ENCODE peak calls at places on chromosome 20, in five cellular contexts. N is left ventricle myocardium inferior, F is neural progenitor cell, C is BJ, W is cardiac muscle cell. G is an unnamed sample. For H3K36me3, the result is how much of the 10 kb centered on the place peaks cover.

GRCh38 chr20:46823271-46823747 is 71.3 kb upstream of the EYA2 start:
- DNase-seq in W (no peak), C (no peak), N (no peak), F (no peak), G (no peak)

GRCh38 chr20:9551808-9552550 is 37.6 kb downstream of the LAMP5 start:
- DNase-seq in W (peak), N (no peak), F (no peak), C (no peak), G (peak)

GRCh38 chr20:19462491-19462890 is 250.0 kb downstream of the SLC24A3 start:
- DNase-seq in W (no peak), N (no peak), C (no peak), F (no peak), G (no peak)

GRCh38 chr20:63133481-63134091 is 82.3 kb downstream of the YTHDF1 start:
- DNase-seq in W (no peak), C (no peak), F (no peak), N (no peak), G (no peak)

GRCh38 chr20:13013411-13013810 is 4.6 kb downstream of the SPTLC3 start:
- DNase-seq in F (no peak), N (no peak), W (no peak), C (no peak), G (no peak)

GRCh38 chr20:35954907-35955251 is 577 bp upstream of the SCAND1 start:
- DNase-seq in W (no peak), N (no peak), F (no peak), C (no peak), G (peak)

GRCh38 chr20:36532388-36532787 is 8.9 kb upstream of the MYL9 start:
- DNase-seq in W (no peak), N (no peak), C (no peak), F (no peak), G (no peak)

GRCh38 chr20:45515147-45515913 is at the start of gene SPINT3:
- DNase-seq in F (no peak), N (no peak), C (no peak), W (peak), G (no peak)

GRCh38 chr20:59032713-59033059 is 551 bp upstream of the ATP5F1E start:
- DNase-seq in C (no peak), N (no peak), W (no peak), F (no peak), G (peak)

GRCh38 chr20:63553251-63553932 is 567 bp upstream of the FNDC11 start:
- DNase-seq in F (peak), C (no peak), N (peak), W (peak), G (peak)

GRCh38 chr20:11716945-11717248 is 200.8 kb upstream of the BTBD3 start:
- DNase-seq in F (no peak), W (no peak), C (no peak), N (no peak), G (no peak)

GRCh38 chr20:43584448-43585138 is 6.1 kb upstream of the IFT52 start:
- DNase-seq in C (peak), N (no peak), W (peak), F (no peak), G (no peak)

GRCh38 chr20:60372822-60373221 is 414.6 kb downstream of the CDH26 start:
- DNase-seq in W (no peak), F (no peak), N (no peak), C (no peak), G (no peak)

GRCh38 chr20:4091332-4092135 is 76.2 kb upstream of the RNF24 start:
- DNase-seq in W (peak), N (peak), C (no peak), F (peak), G (peak)

GRCh38 chr20:23002276-23002675 is 32.8 kb upstream of the SSTR4 start:
- DNase-seq in F (no peak), N (no peak), C (no peak), W (no peak), G (no peak)

GRCh38 chr20:63596423-63596822 is 22.4 kb upstream of the HELZ2 start:
- DNase-seq in C (no peak), F (no peak), N (no peak), W (no peak), G (no peak)

GRCh38 chr20:33415948-33416347 is 14.6 kb upstream of the CDK5RAP1 start:
- DNase-seq in C (no peak), F (peak), W (peak), N (peak), G (peak)

GRCh38 chr20:49122920-49123319 is 65.2 kb downstream of the STAU1 start:
- DNase-seq in C (no peak), F (no peak), N (no peak), W (no peak), G (no peak)

GRCh38 chr20:539848-540247 is 3.7 kb downstream of the CSNK2A1 start:
- DNase-seq in C (no peak), N (no peak), W (no peak), F (no peak), G (peak)

GRCh38 chr20:47272893-47273590 is 83.5 kb downstream of the ZMYND8 start:
- DNase-seq in W (peak), N (no peak), F (peak), C (no peak), G (peak)

GRCh38 chr20:44552039-44552438 is 30.2 kb upstream of the SERINC3 start:
- DNase-seq in W (no peak), C (no peak), N (no peak), F (no peak), G (no peak)

GRCh38 chr20:3101737-3102574 is 17.4 kb upstream of the AVP start:
- DNase-seq in W (no peak), N (no peak), F (no peak), C (no peak), G (no peak)

GRCh38 chr20:59333260-59333845 is 32.9 kb downstream of the EDN3 start:
- DNase-seq in F (no peak), W (no peak), C (no peak), N (no peak), G (no peak)

GRCh38 chr20:17684077-17684888 is 2.2 kb upstream of the RRBP1 start:
- DNase-seq in F (no peak), W (no peak), N (no peak), C (no peak), G (no peak)

GRCh38 chr20:59405226-59405815 is 104.9 kb downstream of the EDN3 start:
- DNase-seq in N (no peak), C (no peak), W (no peak), F (peak), G (no peak)

GRCh38 chr20:58139849-58140786 is 88.3 kb downstream of the ANKRD60 start:
- DNase-seq in W (no peak), F (no peak), N (no peak), C (no peak), G (no peak)

GRCh38 chr20:51400051-51400926 is 142.2 kb downstream of the NFATC2 start:
- DNase-seq in N (no peak), W (no peak), F (no peak), C (no peak), G (no peak)

GRCh38 chr20:24095753-24096152 is 107.2 kb upstream of the GGTLC1 start:
- DNase-seq in F (no peak), N (no peak), C (no peak), W (no peak), G (peak)

GRCh38 chr20:32116079-32116521 is 6.6 kb downstream of the TM9SF4 start:
- DNase-seq in F (no peak), W (no peak), C (no peak), N (no peak), G (no peak)

GRCh38 chr20:60215786-60216730 is 257.8 kb downstream of the CDH26 start:
- DNase-seq in C (no peak), W (no peak), F (no peak), N (no peak), G (no peak)

GRCh38 chr20:49948809-49949507 is 12.8 kb downstream of the RNF114 start:
- DNase-seq in C (peak), W (no peak), N (no peak), F (no peak), G (peak)

GRCh38 chr20:64025826-64026412 is 10.1 kb upstream of the C20orf204 start:
- DNase-seq in N (no peak), C (no peak), F (no peak), W (no peak), G (no peak)

GRCh38 chr20:48807051-48807450 is 20.7 kb downstream of the PREX1 start:
- DNase-seq in N (no peak), C (no peak), F (no peak), W (no peak), G (no peak)

GRCh38 chr20:11158146-11158545 is 484.3 kb upstream of the JAG1 start:
- DNase-seq in W (no peak), N (no peak), C (no peak), F (no peak), G (peak)

GRCh38 chr20:20604907-20605306 is 107.5 kb downstream of the RALGAPA2 start:
- DNase-seq in W (no peak), N (no peak), C (no peak), F (no peak), G (no peak)

GRCh38 chr20:59891581-59891980 is 41.9 kb downstream of the SYCP2 start:
- DNase-seq in F (no peak), W (no peak), N (no peak), C (no peak), G (no peak)

GRCh38 chr20:41701596-41702350 is 83.6 kb upstream of the CHD6 start:
- DNase-seq in F (peak), N (no peak), W (no peak), C (no peak), G (no peak)

GRCh38 chr20:37801921-37802320 is 101.0 kb upstream of the VSTM2L start:
- DNase-seq in N (no peak), C (no peak), F (no peak), W (no peak), G (peak)

GRCh38 chr20:37807901-37808751 is 94.8 kb upstream of the VSTM2L start:
- DNase-seq in W (no peak), F (peak), N (no peak), C (no peak), G (no peak)

GRCh38 chr20:37803476-37804307 is 99.2 kb upstream of the VSTM2L start:
- DNase-seq in N (no peak), C (no peak), W (no peak), F (no peak), G (no peak)

GRCh38 chr20:37807491-37807890 is 95.4 kb upstream of the VSTM2L start:
- DNase-seq in N (no peak), C (no peak), F (no peak), W (no peak), G (no peak)

GRCh38 chr20:37804584-37805566 is 98.1 kb upstream of the VSTM2L start:
- DNase-seq in N (no peak), C (no peak), F (no peak), W (no peak), G (no peak)
- H3K4me3 ChIP-seq in N (no peak), C (no peak), F (no peak), W (no peak), G (no peak)

DNA sequence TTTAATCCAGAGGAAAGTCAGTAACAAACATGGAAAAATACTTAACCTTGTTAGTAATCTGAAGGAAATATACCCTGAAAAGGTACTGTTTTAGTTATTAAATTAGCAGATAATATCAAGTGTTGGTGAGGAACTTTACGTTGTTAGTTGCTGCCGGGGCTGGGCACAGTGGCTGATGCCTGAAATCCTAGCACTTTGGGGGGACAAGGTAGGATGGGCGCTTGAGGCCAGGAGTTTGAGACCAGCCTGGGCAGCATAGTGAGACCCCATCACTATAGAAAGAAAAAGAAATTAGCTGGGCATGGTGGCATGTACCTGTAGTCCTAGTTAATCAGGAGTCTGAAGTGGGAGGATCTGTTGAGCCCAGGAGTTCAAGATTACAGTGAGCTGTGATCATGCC is 72.7 kb upstream of the DYNLRB1 start:
- DNase-seq in N (no peak), C (no peak), F (no peak), W (no peak), G (no peak)
- H3K36me3 ChIP-seq in N (half or more), C (under half), F (under half), W (half or more), G (half or more)

GRCh38 chr20:52918311-52918710 is 53.8 kb upstream of the TSHZ2 start:
- DNase-seq in N (no peak), F (no peak), C (no peak), W (no peak), G (no peak)
- H3K4me3 ChIP-seq in N (no peak), F (no peak), C (no peak), W (no peak), G (no peak)

DNA sequence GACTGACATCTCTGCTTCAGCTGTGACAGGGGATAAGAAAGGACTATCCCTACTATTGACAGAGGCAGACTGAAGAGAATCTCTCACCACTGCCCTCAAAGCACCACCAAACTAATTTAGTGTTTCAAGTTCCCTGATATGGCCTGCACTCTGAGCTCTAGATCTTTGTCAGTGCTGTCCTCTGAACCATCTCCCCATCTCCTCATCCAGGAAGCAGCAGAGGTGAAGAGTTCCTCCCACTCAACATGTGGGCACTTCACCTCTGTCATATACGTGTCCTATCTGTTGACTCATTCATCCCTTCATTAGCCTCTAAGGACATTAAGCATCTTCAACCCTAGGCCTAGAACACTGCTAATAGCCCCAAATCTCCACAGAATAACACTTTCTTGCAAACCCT is 14.1 kb downstream of the FAM210B start:
- DNase-seq in W (no peak), C (no peak), N (no peak), F (no peak), G (no peak)
- H3K36me3 ChIP-seq in W (under half), C (under half), N (under half), F (under half), G (half or more)